ENCODE peak calls at places on chromosomes 13 and 19, in six cellular contexts. C is nephron progenitor cell, Y is fibroblast of the aortic adventitia, X is skeletal muscle cell, Z is A549, S is H1. P is an unnamed sample.
A peak's percentile ranks its signal among the peaks of the same experiment; 100 is the strongest.

GRCh38 chr19:5445667-5446066 is 9.6 kb upstream of the ZNRF4 start:
- DNase-seq in S (no peak), C (no peak), Z (peak; percentile 49), X (no peak), Y (no peak), P (no peak)

GRCh38 chr13:42574435-42575311 is 721 bp downstream of the TNFSF11 start:
- DNase-seq in C (peak; percentile 4), S (no peak), Z (no peak), X (no peak), Y (no peak), P (no peak)

GRCh38 chr19:43609872-43610271 is 2.0 kb upstream of the SRRM5 start:
- DNase-seq in S (no peak), X (no peak), Z (no peak), Y (no peak), C (no peak), P (no peak)

GRCh38 chr19:41584931-41585330 is 9.0 kb downstream of the CEACAM21 start:
- DNase-seq in X (no peak), Y (no peak), C (no peak), Z (no peak), S (no peak), P (no peak)

GRCh38 chr13:86476656-86477055 is 677.4 kb upstream of the SLITRK6 start:
- DNase-seq in X (no peak), Z (no peak), Y (no peak), C (no peak), S (no peak), P (no peak)

GRCh38 chr19:2103308-2103707 is 6.6 kb downstream of the IZUMO4 start:
- DNase-seq in Z (no peak), Y (no peak), S (no peak), C (no peak), X (no peak), P (no peak)

GRCh38 chr19:15244808-15245207 is 12.6 kb upstream of the EPHX3 start:
- DNase-seq in X (no peak), C (no peak), Z (no peak), Y (no peak), S (no peak), P (no peak)

GRCh38 chr19:21110183-21110582 is 28.2 kb downstream of the ZNF714 start:
- DNase-seq in X (no peak), C (no peak), Y (no peak), S (no peak), Z (no peak), P (no peak)

GRCh38 chr13:114130708-114131580 is 1.5 kb downstream of the RASA3 start:
- DNase-seq in X (peak; percentile 66), Z (peak; percentile 18), Y (peak; percentile 80), S (no peak), C (peak; percentile 59), P (no peak)

GRCh38 chr19:29277107-29277506 is 64.2 kb upstream of the UQCRFS1 start:
- DNase-seq in Y (peak; percentile 6), Z (peak; percentile 52), X (no peak), S (peak; percentile 57), C (peak; percentile 18), P (no peak)

GRCh38 chr19:33948651-33949335 is 152.1 kb downstream of the KCTD15 start:
- DNase-seq in C (no peak), Y (no peak), Z (no peak), X (no peak), S (peak; percentile 28), P (no peak)

GRCh38 chr13:48231948-48232347 is 1.1 kb upstream of the ITM2B start:
- DNase-seq in S (no peak), Z (no peak), C (no peak), X (no peak), Y (no peak), P (no peak)

GRCh38 chr13:98921015-98921414 is 56.8 kb downstream of the DOCK9 start:
- DNase-seq in Y (no peak), S (no peak), X (no peak), Z (no peak), C (no peak), P (no peak)

GRCh38 chr13:59837101-59837500 is 326.6 kb downstream of the DIAPH3 start:
- DNase-seq in S (no peak), Z (no peak), X (no peak), Y (no peak), C (no peak), P (no peak)

GRCh38 chr13:112067871-112068305 is 939 bp downstream of the SOX1 start:
- DNase-seq in Z (no peak), C (peak; percentile 53), S (peak; percentile 74), X (no peak), Y (no peak), P (no peak)

GRCh38 chr19:43731854-43732253 is 16.0 kb downstream of the IRGC start:
- DNase-seq in Z (no peak), S (no peak), X (peak; percentile 15), Y (no peak), C (no peak), P (no peak)

GRCh38 chr13:31846182-31846938 is 107.0 kb downstream of the RXFP2 start:
- DNase-seq in Z (peak; percentile 63), S (peak; percentile 94), C (peak; percentile 96), X (peak; percentile 74), Y (peak; percentile 71), P (peak; percentile 79)

GRCh38 chr19:14370169-14370998 is 10.9 kb upstream of the ADGRE5 start:
- DNase-seq in S (no peak), Y (no peak), C (no peak), Z (no peak), X (no peak), P (no peak)

GRCh38 chr13:95296326-95296939 is 4.8 kb downstream of the ABCC4 start:
- DNase-seq in C (peak; percentile 47), S (peak; percentile 85), X (no peak), Y (no peak), Z (peak; percentile 49), P (no peak)

GRCh38 chr13:44313674-44314073 is 60.0 kb upstream of the SERP2 start:
- DNase-seq in Z (peak; percentile 63), Y (peak; percentile 82), S (no peak), X (peak; percentile 63), C (no peak), P (no peak)

GRCh38 chr13:108086678-108087077 is 128.7 kb downstream of the LIG4 start:
- DNase-seq in Y (no peak), S (no peak), C (no peak), X (no peak), Z (peak; percentile 22), P (no peak)

GRCh38 chr13:114107686-114108081 is 24.7 kb downstream of the RASA3 start:
- DNase-seq in Z (no peak), Y (peak; percentile 65), X (peak; percentile 75), C (no peak), S (no peak), P (no peak)

GRCh38 chr13:68254151-68254550 is 1024.0 kb upstream of the PCDH9 start:
- DNase-seq in S (no peak), Z (no peak), X (no peak), Y (no peak), C (no peak), P (no peak)

GRCh38 chr19:17245535-17245984 is at the start of gene NR2F6:
- DNase-seq in C (no peak), Y (no peak), X (no peak), Z (no peak), S (no peak), P (no peak)

GRCh38 chr13:84802073-84802472 is 919.8 kb upstream of the SLITRK1 start:
- DNase-seq in X (no peak), Z (no peak), C (no peak), Y (no peak), S (no peak), P (no peak)

GRCh38 chr19:44202470-44202869 is 9.9 kb upstream of the ZNF227 start:
- DNase-seq in Y (peak; percentile 81), S (no peak), X (no peak), C (no peak), Z (no peak), P (no peak)